ENCODE peak calls at places on chromosomes 7 and 10, in five cellular contexts. A is sigmoid colon, K is activated B cell treated with CpG ODN at 0.5 μM for 24 hours, G is psoas muscle, C is WERI-Rb-1. Z is an unnamed sample.

GRCh38 chr10:28624351-28624750 is 53.0 kb upstream of the BAMBI start:
- DNase-seq in A (no peak), K (no peak), G (no peak), C (no peak), Z (no peak)

GRCh38 chr10:58179238-58179637 is 88.5 kb downstream of the IPMK start:
- DNase-seq in A (no peak), K (no peak), G (no peak), C (no peak), Z (no peak)

GRCh38 chr10:99008106-99008505 is 227.5 kb downstream of the HPSE2 start:
- DNase-seq in A (no peak), K (no peak), G (no peak), C (no peak), Z (no peak)

GRCh38 chr7:73730485-73730884 is 8.1 kb downstream of the ABHD11 start:
- DNase-seq in A (no peak), K (no peak), G (no peak), C (no peak), Z (no peak)

GRCh38 chr10:80662429-80663211 is 124.9 kb downstream of the SH2D4B start:
- DNase-seq in A (peak), K (peak), G (peak), C (peak), Z (peak)

GRCh38 chr10:28875535-28876208 is 198.4 kb downstream of the BAMBI start:
- DNase-seq in A (no peak), K (no peak), G (no peak), C (no peak), Z (no peak)

GRCh38 chr7:134865001-134865845 is 85.8 kb downstream of the CALD1 start:
- DNase-seq in A (no peak), K (no peak), G (no peak), C (no peak), Z (no peak)

GRCh38 chr10:33735463-33735862 is 401.0 kb upstream of the NRP1 start:
- DNase-seq in A (no peak), K (no peak), G (no peak), C (no peak), Z (no peak)

GRCh38 chr7:1815051-1815481 is 145.0 kb downstream of the ELFN1 start:
- DNase-seq in A (peak), K (no peak), G (no peak), C (peak), Z (no peak)

GRCh38 chr10:13784067-13784466 is 197.3 kb downstream of the PRPF18 start:
- DNase-seq in A (no peak), K (no peak), G (no peak), C (no peak), Z (no peak)

GRCh38 chr10:68501691-68502090 is 25.6 kb downstream of the SLC25A16 start:
- DNase-seq in A (no peak), K (no peak), G (no peak), C (no peak), Z (no peak)

GRCh38 chr10:90136731-90137316 is 435.4 kb downstream of the KIF20B start:
- DNase-seq in A (no peak), K (no peak), G (no peak), C (no peak), Z (no peak)

GRCh38 chr10:46522295-46523118 is 34.0 kb downstream of the GPRIN2 start:
- DNase-seq in A (peak), K (no peak), G (no peak), C (no peak), Z (peak)

GRCh38 chr10:127797339-127797738 is 60.4 kb downstream of the FOXI2 start:
- DNase-seq in A (no peak), K (no peak), G (no peak), C (no peak), Z (no peak)

GRCh38 chr10:112758961-112759360 is 191.1 kb upstream of the TCF7L2 start:
- DNase-seq in A (no peak), K (no peak), G (no peak), C (no peak), Z (no peak)

GRCh38 chr10:8054243-8054497 is 318 bp upstream of the GATA3 start:
- DNase-seq in A (no peak), K (no peak), G (no peak), C (no peak), Z (no peak)

GRCh38 chr7:106054971-106055370 is 57.1 kb downstream of the SYPL1 start:
- DNase-seq in A (no peak), K (no peak), G (no peak), C (no peak), Z (no peak)

GRCh38 chr10:28587970-28588290 is 55.0 kb downstream of the WAC start:
- DNase-seq in A (no peak), K (no peak), G (no peak), C (no peak), Z (no peak)

GRCh38 chr7:21967500-21968099 is 21.9 kb upstream of the CDCA7L start:
- DNase-seq in A (no peak), K (no peak), G (no peak), C (no peak), Z (no peak)

GRCh38 chr7:139099181-139099947 is 10.2 kb downstream of the ZC3HAV1 start:
- DNase-seq in A (no peak), K (no peak), G (no peak), C (no peak), Z (no peak)

GRCh38 chr10:33178026-33178755 is 156.3 kb downstream of the NRP1 start:
- DNase-seq in A (no peak), K (no peak), G (no peak), C (no peak), Z (no peak)

GRCh38 chr10:52170776-52171175 is 143.3 kb upstream of the DKK1 start:
- DNase-seq in A (no peak), K (no peak), G (no peak), C (no peak), Z (no peak)

GRCh38 chr7:132381742-132382472 is 194.4 kb downstream of the PLXNA4 start:
- DNase-seq in A (no peak), K (no peak), G (no peak), C (no peak), Z (no peak)

GRCh38 chr7:132379292-132379691 is 197.0 kb downstream of the PLXNA4 start:
- DNase-seq in A (no peak), K (no peak), G (no peak), C (no peak), Z (no peak)

GRCh38 chr7:132377043-132377442 is 199.2 kb downstream of the PLXNA4 start:
- DNase-seq in A (no peak), K (no peak), G (no peak), C (no peak), Z (no peak)

GRCh38 chr7:132377703-132378584 is 198.3 kb downstream of the PLXNA4 start:
- DNase-seq in A (no peak), K (no peak), G (no peak), C (no peak), Z (no peak)

DNA sequence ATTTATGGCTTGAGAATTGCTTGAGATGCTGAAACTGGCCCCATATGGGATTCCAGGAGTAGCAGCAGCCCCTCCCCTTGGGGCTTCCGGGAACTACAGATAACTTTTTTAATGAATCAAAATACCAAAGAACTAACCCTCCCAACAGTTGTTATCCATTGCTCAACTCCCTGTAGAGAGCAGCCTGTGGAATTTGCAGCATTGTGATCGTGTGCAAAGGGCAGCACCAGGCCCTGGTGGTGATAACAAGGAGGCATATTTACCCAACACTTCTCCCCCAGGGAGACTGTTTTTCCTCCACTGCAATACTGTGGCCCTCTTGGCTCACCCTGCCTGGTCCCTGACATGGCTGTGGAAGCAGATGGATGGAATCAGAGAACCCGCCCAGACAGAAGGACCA is 196.2 kb downstream of the PLXNA4 start:
- DNase-seq in A (no peak), K (no peak), G (no peak), C (no peak), Z (no peak)
- TF ChIP-seq CTCF in A (no peak), K (no peak), G (no peak), C (no peak), Z (no peak)

GRCh38 chr10:32017044-32017443 is 39.2 kb downstream of the KIF5B start:
- DNase-seq in A (no peak), K (no peak), G (no peak), C (no peak), Z (no peak)
- TF ChIP-seq CTCF in A (no peak), K (no peak), G (no peak), C (no peak), Z (no peak)

DNA sequence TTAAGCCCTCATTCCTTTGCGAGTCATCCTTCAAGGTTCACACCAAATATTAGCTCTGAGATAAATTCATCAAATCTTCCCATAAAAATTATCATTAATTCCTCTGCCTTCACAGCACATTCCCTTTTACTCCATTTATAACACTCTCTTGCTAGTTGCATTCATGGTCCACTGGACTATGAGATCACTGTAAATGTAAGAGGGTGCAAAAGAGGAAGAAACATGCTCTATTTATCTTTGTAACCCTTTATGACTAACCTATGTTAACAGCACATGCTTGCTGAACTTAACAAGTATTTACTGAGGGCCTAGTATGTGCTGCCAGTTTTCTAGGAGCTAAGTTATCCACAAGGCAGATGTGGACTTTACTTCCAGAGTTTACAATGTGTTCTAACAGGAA is 86.7 kb upstream of the TMEM168 start:
- DNase-seq in A (no peak), K (no peak), G (no peak), C (no peak), Z (no peak)
- TF ChIP-seq CTCF in A (no peak), K (no peak), G (no peak), C (no peak), Z (no peak)

DNA sequence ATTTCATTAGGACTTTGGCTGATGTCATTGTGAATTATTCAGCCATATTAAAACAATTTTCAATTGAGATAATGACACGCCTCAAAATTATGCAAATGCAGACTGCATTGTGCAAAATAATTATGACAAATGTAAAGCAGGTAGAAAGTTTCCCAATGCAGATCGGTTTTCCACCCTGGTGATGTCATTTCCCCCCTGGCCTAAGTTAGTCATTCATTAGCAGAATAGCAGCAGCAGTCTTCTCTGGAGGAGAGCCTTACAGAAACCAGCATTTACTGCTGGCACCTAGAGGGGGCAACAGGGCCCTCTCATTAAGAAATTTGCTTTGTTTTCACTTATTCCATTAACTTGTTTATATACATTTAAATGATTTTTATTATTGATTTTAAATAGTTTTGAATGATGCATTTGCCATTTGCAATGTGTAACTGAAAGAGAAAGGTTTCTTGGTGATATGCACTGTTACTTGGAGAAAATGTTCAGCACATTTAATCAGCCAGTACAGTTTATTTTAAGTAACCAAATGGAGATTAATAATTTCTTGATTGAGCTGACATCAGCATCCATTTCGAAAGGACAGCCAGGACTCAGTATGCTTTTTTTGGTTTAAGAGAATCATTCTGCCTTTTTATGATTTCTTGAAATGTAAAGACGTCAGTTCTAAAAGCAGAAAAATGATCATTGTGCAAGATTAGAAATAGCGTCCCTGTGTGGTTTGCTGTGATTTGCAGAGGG is 3.4 kb downstream of the ARID5B start:
- DNase-seq in A (no peak), K (no peak), G (no peak), C (no peak), Z (no peak)
- TF ChIP-seq CTCF in A (no peak), K (peak), G (peak), C (no peak), Z (no peak)

Z was measured in omental fat pad.